ENCODE peak calls at places on chromosome X, in seven cellular contexts. Y, X, O, N, P, H and E are unnamed samples.

GRCh38 chrX:80808854-80809493 is 703 bp downstream of the BRWD3 start:
- DNase-seq in X (no peak), Y (no peak), O (peak), N (no peak), H (no peak), P (no peak), E (no peak)

GRCh38 chrX:110315541-110315940 is 2.3 kb downstream of the AMMECR1 start:
- DNase-seq in N (no peak), X (no peak), Y (no peak), H (no peak), P (no peak), O (no peak), E (no peak)

GRCh38 chrX:40107291-40108083 is 9.7 kb upstream of the BCOR start:
- DNase-seq in P (no peak), X (no peak), Y (peak), N (peak), O (peak), H (no peak), E (peak)

GRCh38 chrX:19785647-19786046 is 101.8 kb downstream of the SH3KBP1 start:
- DNase-seq in Y (no peak), N (no peak), O (no peak), P (no peak), X (no peak), H (no peak), E (no peak)

GRCh38 chrX:118117069-118117405 is 427 bp upstream of the KLHL13 start:
- DNase-seq in P (no peak), O (no peak), Y (no peak), X (no peak), N (no peak), H (no peak), E (peak)

GRCh38 chrX:139506318-139506717 is 24.2 kb upstream of the F9 start:
- DNase-seq in O (no peak), X (no peak), P (no peak), Y (no peak), H (no peak), N (no peak), E (no peak)

GRCh38 chrX:132093239-132093860 is 34.5 kb downstream of the FRMD7 start:
- DNase-seq in N (no peak), H (no peak), Y (no peak), P (no peak), X (no peak), O (no peak), E (no peak)

GRCh38 chrX:7054219-7055206 is 93.0 kb upstream of the STS start:
- DNase-seq in O (no peak), N (no peak), X (no peak), P (no peak), H (no peak), Y (no peak), E (no peak)

GRCh38 chrX:77493677-77494553 is 46.7 kb downstream of the FGF16 start:
- DNase-seq in N (peak), O (no peak), X (no peak), Y (no peak), P (no peak), H (peak), E (peak)

GRCh38 chrX:138018145-138018799 is 452.3 kb downstream of the ZIC3 start:
- DNase-seq in Y (no peak), N (no peak), H (peak), O (no peak), P (no peak), X (no peak), E (no peak)

GRCh38 chrX:119686087-119686639 is 6.8 kb downstream of the SEPTIN6 start:
- DNase-seq in N (no peak), X (no peak), H (no peak), Y (no peak), P (no peak), O (no peak), E (no peak)

GRCh38 chrX:37830371-37830770 is 17.0 kb downstream of the DYNLT3 start:
- DNase-seq in P (no peak), H (no peak), N (no peak), O (no peak), X (no peak), Y (no peak), E (no peak)

GRCh38 chrX:107978707-107979307 is 3.4 kb downstream of the TEX13B start:
- DNase-seq in Y (no peak), N (peak), H (peak), O (no peak), X (no peak), P (no peak), E (peak)

GRCh38 chrX:136046295-136046894 is 61.2 kb downstream of the SLC9A6 start:
- DNase-seq in O (no peak), P (no peak), X (no peak), Y (no peak), N (no peak), H (peak), E (no peak)

GRCh38 chrX:15418041-15418706 is 34.0 kb upstream of the VEGFD start:
- DNase-seq in P (no peak), N (no peak), Y (no peak), H (peak), X (no peak), O (no peak), E (peak)

GRCh38 chrX:43728002-43728401 is 71.9 kb downstream of the MAOA start:
- DNase-seq in H (no peak), P (no peak), Y (no peak), N (no peak), O (no peak), X (no peak), E (no peak)

GRCh38 chrX:74421181-74422028 is at the start of gene SLC16A2:
- DNase-seq in N (peak), P (no peak), X (no peak), H (peak), Y (peak), O (no peak), E (peak)